ENCODE peak calls at places on chromosomes 12 and 14, in seven cellular contexts. One of them, this sample, is unnamed.

GRCh38 chr12:106585862-106586534 is 3.2 kb downstream of the RFX4 start:
- DNase-seq in astrocyte of the cerebellum: no peak
- DNase-seq in AG04450: no peak
- DNase-seq in epithelial cell of esophagus: no peak
- DNase-seq in AG04449: no peak
- DNase-seq in heart left ventricle: no peak
- DNase-seq in stomach: no peak
- DNase-seq in this sample: no peak

GRCh38 chr14:86057018-86057667 is 527.2 kb downstream of the FLRT2 start:
- DNase-seq in astrocyte of the cerebellum: no peak
- DNase-seq in AG04450: no peak
- DNase-seq in epithelial cell of esophagus: peak; percentile 50
- DNase-seq in AG04449: no peak
- DNase-seq in heart left ventricle: no peak
- DNase-seq in stomach: no peak
- DNase-seq in this sample: peak; percentile 29

GRCh38 chr12:49097381-49097780 is 2.8 kb upstream of the DHH start:
- DNase-seq in astrocyte of the cerebellum: no peak
- DNase-seq in AG04450: no peak
- DNase-seq in epithelial cell of esophagus: no peak
- DNase-seq in AG04449: no peak
- DNase-seq in heart left ventricle: no peak
- DNase-seq in stomach: no peak
- DNase-seq in this sample: no peak

GRCh38 chr14:76977793-76978730 is 50.4 kb downstream of the IRF2BPL start:
- DNase-seq in astrocyte of the cerebellum: no peak
- DNase-seq in AG04450: peak; percentile 44
- DNase-seq in epithelial cell of esophagus: peak; percentile 81
- DNase-seq in AG04449: peak; percentile 40
- DNase-seq in heart left ventricle: peak; percentile 77
- DNase-seq in stomach: peak; percentile 41
- DNase-seq in this sample: no peak

GRCh38 chr14:53613404-53614253 is 343.0 kb downstream of the BMP4 start:
- DNase-seq in astrocyte of the cerebellum: peak; percentile 74
- DNase-seq in AG04450: peak; percentile 69
- DNase-seq in epithelial cell of esophagus: peak; percentile 88
- DNase-seq in AG04449: no peak
- DNase-seq in heart left ventricle: no peak
- DNase-seq in stomach: no peak
- DNase-seq in this sample: peak; percentile 89

GRCh38 chr12:19042196-19042595 is 87.3 kb upstream of the PLEKHA5 start:
- DNase-seq in astrocyte of the cerebellum: no peak
- DNase-seq in AG04450: no peak
- DNase-seq in epithelial cell of esophagus: no peak
- DNase-seq in AG04449: no peak
- DNase-seq in heart left ventricle: no peak
- DNase-seq in stomach: no peak
- DNase-seq in this sample: no peak

GRCh38 chr12:5220835-5221234 is 177.2 kb downstream of the KCNA5 start:
- DNase-seq in astrocyte of the cerebellum: no peak
- DNase-seq in AG04450: no peak
- DNase-seq in epithelial cell of esophagus: no peak
- DNase-seq in AG04449: no peak
- DNase-seq in heart left ventricle: no peak
- DNase-seq in stomach: no peak
- DNase-seq in this sample: no peak

GRCh38 chr12:39723831-39724230 is 104.2 kb upstream of the ABCD2 start:
- DNase-seq in astrocyte of the cerebellum: no peak
- DNase-seq in AG04450: no peak
- DNase-seq in epithelial cell of esophagus: peak; percentile 68
- DNase-seq in AG04449: no peak
- DNase-seq in heart left ventricle: no peak
- DNase-seq in stomach: no peak
- DNase-seq in this sample: no peak

GRCh38 chr12:115474525-115475353 is 790.8 kb upstream of the TBX3 start:
- DNase-seq in astrocyte of the cerebellum: no peak
- DNase-seq in AG04450: no peak
- DNase-seq in epithelial cell of esophagus: no peak
- DNase-seq in AG04449: no peak
- DNase-seq in heart left ventricle: no peak
- DNase-seq in stomach: peak; percentile 47
- DNase-seq in this sample: peak; percentile 93

GRCh38 chr12:58907326-58907855 is 12.9 kb downstream of the LRIG3 start:
- DNase-seq in astrocyte of the cerebellum: peak; percentile 92
- DNase-seq in AG04450: no peak
- DNase-seq in epithelial cell of esophagus: no peak
- DNase-seq in AG04449: no peak
- DNase-seq in heart left ventricle: no peak
- DNase-seq in stomach: no peak
- DNase-seq in this sample: no peak

GRCh38 chr14:51507556-51508511 is 143.9 kb upstream of the FRMD6 start:
- DNase-seq in astrocyte of the cerebellum: peak; percentile 68
- DNase-seq in AG04450: no peak
- DNase-seq in epithelial cell of esophagus: no peak
- DNase-seq in AG04449: peak; percentile 45
- DNase-seq in heart left ventricle: peak; percentile 64
- DNase-seq in stomach: no peak
- DNase-seq in this sample: no peak

GRCh38 chr12:48165089-48166031 is 8.0 kb upstream of the ASB8 start:
- DNase-seq in astrocyte of the cerebellum: peak; percentile 49
- DNase-seq in AG04450: peak; percentile 30
- DNase-seq in epithelial cell of esophagus: peak; percentile 75
- DNase-seq in AG04449: no peak
- DNase-seq in heart left ventricle: no peak
- DNase-seq in stomach: no peak
- DNase-seq in this sample: peak; percentile 76

GRCh38 chr14:34450958-34451357 is 11.1 kb downstream of the SPTSSA start:
- DNase-seq in astrocyte of the cerebellum: no peak
- DNase-seq in AG04450: no peak
- DNase-seq in epithelial cell of esophagus: no peak
- DNase-seq in AG04449: no peak
- DNase-seq in heart left ventricle: no peak
- DNase-seq in stomach: no peak
- DNase-seq in this sample: no peak

GRCh38 chr12:115599251-115599811 is 678.2 kb downstream of the MED13L start:
- DNase-seq in astrocyte of the cerebellum: no peak
- DNase-seq in AG04450: no peak
- DNase-seq in epithelial cell of esophagus: no peak
- DNase-seq in AG04449: no peak
- DNase-seq in heart left ventricle: peak; percentile 67
- DNase-seq in stomach: no peak
- DNase-seq in this sample: no peak

GRCh38 chr12:113271853-113272561 is 50.7 kb downstream of the TPCN1 start:
- DNase-seq in astrocyte of the cerebellum: no peak
- DNase-seq in AG04450: peak; percentile 49
- DNase-seq in epithelial cell of esophagus: peak; percentile 59
- DNase-seq in AG04449: peak; percentile 37
- DNase-seq in heart left ventricle: peak; percentile 86
- DNase-seq in stomach: peak; percentile 43
- DNase-seq in this sample: peak; percentile 35

GRCh38 chr14:71139058-71139946 is 232.0 kb downstream of the PCNX1 start:
- DNase-seq in astrocyte of the cerebellum: no peak
- DNase-seq in AG04450: peak; percentile 13
- DNase-seq in epithelial cell of esophagus: peak; percentile 52
- DNase-seq in AG04449: no peak
- DNase-seq in heart left ventricle: peak; percentile 47
- DNase-seq in stomach: peak; percentile 54
- DNase-seq in this sample: peak; percentile 69

GRCh38 chr12:68138480-68138879 is 21.1 kb downstream of the IFNG start:
- DNase-seq in astrocyte of the cerebellum: no peak
- DNase-seq in AG04450: no peak
- DNase-seq in epithelial cell of esophagus: no peak
- DNase-seq in AG04449: no peak
- DNase-seq in heart left ventricle: no peak
- DNase-seq in stomach: no peak
- DNase-seq in this sample: no peak

GRCh38 chr12:125240717-125241116 is 175.5 kb downstream of the AACS start:
- DNase-seq in astrocyte of the cerebellum: no peak
- DNase-seq in AG04450: no peak
- DNase-seq in epithelial cell of esophagus: no peak
- DNase-seq in AG04449: no peak
- DNase-seq in heart left ventricle: no peak
- DNase-seq in stomach: no peak
- DNase-seq in this sample: no peak

GRCh38 chr12:69330475-69331473 is 17.4 kb upstream of the LYZ start:
- DNase-seq in astrocyte of the cerebellum: no peak
- DNase-seq in AG04450: no peak
- DNase-seq in epithelial cell of esophagus: peak; percentile 14
- DNase-seq in AG04449: no peak
- DNase-seq in heart left ventricle: no peak
- DNase-seq in stomach: peak; percentile 79
- DNase-seq in this sample: peak; percentile 56

GRCh38 chr12:96811083-96811482 is 96.0 kb upstream of the NEDD1 start:
- DNase-seq in astrocyte of the cerebellum: peak; percentile 78
- DNase-seq in AG04450: peak; percentile 51
- DNase-seq in epithelial cell of esophagus: peak; percentile 94
- DNase-seq in AG04449: peak; percentile 40
- DNase-seq in heart left ventricle: no peak
- DNase-seq in stomach: no peak
- DNase-seq in this sample: peak; percentile 30

GRCh38 chr12:25553083-25553482 is at the start of gene LMNTD1:
- DNase-seq in astrocyte of the cerebellum: peak; percentile 63
- DNase-seq in AG04450: no peak
- DNase-seq in epithelial cell of esophagus: peak; percentile 13
- DNase-seq in AG04449: peak; percentile 59
- DNase-seq in heart left ventricle: no peak
- DNase-seq in stomach: no peak
- DNase-seq in this sample: no peak

DNA sequence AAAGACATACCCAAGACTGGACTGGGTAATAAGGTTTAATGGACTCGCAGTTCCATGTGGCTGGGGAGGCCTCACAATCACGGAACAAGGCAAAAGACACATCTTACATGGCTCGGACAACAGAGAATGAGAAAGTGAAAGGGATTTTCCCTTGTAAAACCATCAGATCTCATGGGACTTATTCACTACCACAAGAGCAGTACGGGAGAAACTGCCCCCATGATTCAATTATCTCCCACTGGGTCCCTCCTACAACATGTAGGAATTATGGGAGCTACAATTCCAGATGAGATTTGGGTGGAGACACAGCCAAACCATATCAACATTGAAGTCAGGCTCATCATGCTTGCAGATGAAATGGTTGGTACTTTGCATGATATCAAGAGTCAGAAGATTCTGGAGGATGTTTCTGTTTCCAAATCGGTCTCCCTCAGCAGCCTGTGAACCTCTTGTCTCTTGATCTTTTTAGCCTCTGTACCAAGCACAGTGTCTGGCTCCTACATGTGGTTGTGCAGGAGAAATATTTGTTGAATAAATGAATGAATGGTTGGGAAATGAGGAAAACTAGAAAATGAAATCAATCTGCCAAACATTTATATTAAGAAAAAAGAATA is 98.6 kb downstream of the VRK1 start:
- DNase-seq in astrocyte of the cerebellum: no peak
- DNase-seq in AG04450: no peak
- DNase-seq in epithelial cell of esophagus: no peak
- DNase-seq in AG04449: no peak
- DNase-seq in heart left ventricle: no peak
- DNase-seq in stomach: no peak
- DNase-seq in this sample: no peak
- TF ChIP-seq CTCF in astrocyte of the cerebellum: no peak
- TF ChIP-seq CTCF in AG04450: no peak
- TF ChIP-seq CTCF in epithelial cell of esophagus: no peak
- TF ChIP-seq CTCF in AG04449: no peak
- TF ChIP-seq CTCF in heart left ventricle: no peak
- TF ChIP-seq CTCF in stomach: no peak
- TF ChIP-seq CTCF in this sample: no peak

DNA sequence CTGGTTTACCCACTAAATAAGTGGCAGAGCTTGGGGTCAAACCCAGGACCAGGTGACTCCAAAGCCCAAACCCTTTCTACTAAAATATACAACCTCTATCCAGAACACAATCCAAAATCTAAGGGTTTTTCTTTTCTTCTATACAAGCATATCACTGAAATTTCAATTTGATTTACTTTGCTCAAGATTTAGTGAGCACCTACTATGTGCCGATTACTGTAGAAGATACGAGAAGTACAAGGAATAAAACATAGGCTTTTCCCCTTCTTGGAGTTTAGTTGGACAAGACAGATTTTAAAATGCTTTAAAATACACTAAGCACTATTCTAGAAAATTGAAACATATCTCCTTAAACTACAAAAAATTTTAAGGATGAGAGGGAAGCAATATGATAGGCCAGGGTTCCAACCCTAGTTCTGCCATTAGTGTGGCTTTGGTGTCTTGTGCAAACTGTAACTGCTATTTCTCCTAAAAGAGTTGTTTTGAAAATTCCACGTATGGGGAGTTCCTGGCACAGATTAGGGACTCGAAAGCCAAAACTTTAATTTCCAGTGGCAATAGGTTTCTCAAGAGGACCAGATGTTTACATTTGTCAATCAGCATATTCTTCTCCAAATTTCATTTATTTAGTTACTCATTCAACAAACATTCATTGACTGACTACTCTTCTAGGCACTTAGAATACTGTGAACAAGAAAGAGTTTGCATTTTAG is 2.6 kb downstream of the L3HYPDH start:
- DNase-seq in astrocyte of the cerebellum: no peak
- DNase-seq in AG04450: no peak
- DNase-seq in epithelial cell of esophagus: peak; percentile 49
- DNase-seq in AG04449: peak; percentile 23
- DNase-seq in heart left ventricle: no peak
- DNase-seq in stomach: no peak
- DNase-seq in this sample: no peak
- H3K4me3 ChIP-seq in astrocyte of the cerebellum: peak overlapping the region; percentile 78
- H3K4me3 ChIP-seq in AG04450: peak overlapping the region; percentile 87
- H3K4me3 ChIP-seq in epithelial cell of esophagus: no peak overlapping the region
- H3K4me3 ChIP-seq in AG04449: peak overlapping the region; percentile 89
- H3K4me3 ChIP-seq in heart left ventricle: no peak overlapping the region
- H3K4me3 ChIP-seq in stomach: peak overlapping the region; percentile 75
- H3K4me3 ChIP-seq in this sample: no peak overlapping the region

DNA sequence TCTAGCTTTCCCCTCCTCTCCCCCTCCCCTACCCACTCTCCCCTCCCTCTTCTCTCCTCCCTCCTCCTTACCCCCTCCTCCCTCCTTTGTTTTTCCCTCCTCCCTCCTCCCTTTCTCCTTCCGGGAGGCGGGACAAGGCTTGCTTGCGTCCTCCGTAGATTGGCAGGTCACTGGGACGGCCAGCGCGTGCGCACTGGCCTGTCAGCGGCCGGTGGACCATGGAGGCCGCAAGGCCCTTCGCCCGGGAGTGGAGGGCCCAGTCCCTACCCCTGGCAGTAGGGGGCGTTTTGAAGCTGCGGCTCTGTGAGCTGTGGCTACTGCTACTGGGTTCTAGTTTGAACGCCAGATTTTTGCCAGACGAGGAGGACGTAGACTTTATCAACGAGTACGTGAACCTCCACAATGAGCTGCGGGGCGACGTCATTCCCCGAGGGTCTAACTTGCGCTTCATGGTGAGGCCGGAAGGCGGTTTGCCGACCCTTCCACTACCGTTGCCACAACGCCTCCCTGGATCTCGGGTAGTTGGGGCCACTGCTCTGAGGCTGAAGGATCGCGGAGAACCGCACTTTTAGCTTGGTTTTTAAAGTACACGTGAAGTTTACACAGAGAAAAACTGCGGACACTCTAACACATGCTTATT is at the start of gene GLIPR1L2:
- DNase-seq in astrocyte of the cerebellum: peak; percentile 94
- DNase-seq in AG04450: peak; percentile 92
- DNase-seq in epithelial cell of esophagus: peak; percentile 97
- DNase-seq in AG04449: peak; percentile 84
- DNase-seq in heart left ventricle: peak; percentile 97
- DNase-seq in stomach: peak; percentile 95
- DNase-seq in this sample: peak; percentile 90
- TF ChIP-seq CTCF in astrocyte of the cerebellum: peak; percentile 86
- TF ChIP-seq CTCF in AG04450: peak; percentile 89
- TF ChIP-seq CTCF in epithelial cell of esophagus: peak; percentile 85
- TF ChIP-seq CTCF in AG04449: peak; percentile 92
- TF ChIP-seq CTCF in heart left ventricle: peak; percentile 70
- TF ChIP-seq CTCF in stomach: peak; percentile 83
- TF ChIP-seq CTCF in this sample: peak; percentile 77

GRCh38 chr14:24338843-24339242 is 948 bp downstream of the RIPK3 start:
- DNase-seq in astrocyte of the cerebellum: no peak
- DNase-seq in AG04450: no peak
- DNase-seq in epithelial cell of esophagus: no peak
- DNase-seq in AG04449: no peak
- DNase-seq in heart left ventricle: no peak
- DNase-seq in stomach: no peak
- DNase-seq in this sample: no peak
- H3K4me3 ChIP-seq in astrocyte of the cerebellum: no peak overlapping the region
- H3K4me3 ChIP-seq in AG04450: no peak overlapping the region
- H3K4me3 ChIP-seq in epithelial cell of esophagus: no peak overlapping the region
- H3K4me3 ChIP-seq in AG04449: no peak overlapping the region
- H3K4me3 ChIP-seq in heart left ventricle: peak overlapping the region; percentile 60
- H3K4me3 ChIP-seq in stomach: peak overlapping the region; percentile 51
- H3K4me3 ChIP-seq in this sample: no peak overlapping the region